ENCODE peak calls at places on chromosomes 13 and 19, in nine cellular contexts. O is anterior cingulate cortex; F is Karpas-422; Z is CD4-positive, alpha-beta T cell; P is left ventricle myocardium inferior; B is CD4-positive, CD25-positive, alpha-beta regulatory T cell; N is lower leg skin; S is H7; W is GF-D8. H is an unnamed sample.
A peak's percentile ranks its signal among the peaks of the same experiment; 100 is the strongest.

GRCh38 chr13:79775830-79776229 is 294.9 kb downstream of the NDFIP2 start:
- DNase-seq in O (no peak), F (peak; percentile 48), Z (no peak), P (no peak), B (no peak), N (no peak), S (peak; percentile 39), W (peak; percentile 7), H (peak; percentile 24)

GRCh38 chr19:12265921-12266704 is 28.6 kb downstream of the ZNF44 start:
- DNase-seq in O (no peak), F (no peak), Z (no peak), P (no peak), B (no peak), N (no peak), S (peak; percentile 25), W (no peak), H (no peak)

GRCh38 chr13:112657850-112658445 is 31.9 kb upstream of the ATP11A start:
- DNase-seq in O (no peak), F (no peak), Z (no peak), P (no peak), B (no peak), N (no peak), S (no peak), W (no peak), H (no peak)

GRCh38 chr19:8811315-8812172 is 20.6 kb downstream of the ZNF558 start:
- DNase-seq in O (no peak), F (peak; percentile 50), Z (no peak), P (no peak), B (no peak), N (no peak), S (no peak), W (no peak), H (no peak)

GRCh38 chr13:73000027-73000674 is 58.7 kb upstream of the KLF5 start:
- DNase-seq in O (no peak), F (no peak), Z (no peak), P (no peak), B (no peak), N (no peak), S (no peak), W (peak; percentile 67), H (no peak)

GRCh38 chr13:46603165-46603603 is 50.2 kb downstream of the LRCH1 start:
- DNase-seq in O (no peak), F (no peak), Z (no peak), P (no peak), B (no peak), N (no peak), S (peak; percentile 20), W (no peak), H (no peak)

GRCh38 chr13:41802684-41803554 is 158.0 kb downstream of the VWA8 start:
- DNase-seq in O (no peak), F (no peak), Z (no peak), P (no peak), B (no peak), N (no peak), S (no peak), W (no peak), H (no peak)

GRCh38 chr19:49954933-49955332 is 6.0 kb downstream of the SIGLEC11 start:
- DNase-seq in O (no peak), F (no peak), Z (no peak), P (no peak), B (no peak), N (no peak), S (no peak), W (no peak), H (no peak)

GRCh38 chr19:21693399-21693798 is 74.0 kb downstream of the ZNF100 start:
- DNase-seq in O (no peak), F (no peak), Z (no peak), P (no peak), B (no peak), N (no peak), S (no peak), W (no peak), H (no peak)

GRCh38 chr13:21674271-21675009 is 3.6 kb downstream of the FGF9 start:
- DNase-seq in O (no peak), F (no peak), Z (peak; percentile 16), P (peak; percentile 41), B (no peak), N (no peak), S (peak; percentile 88), W (no peak), H (no peak)

GRCh38 chr19:37989855-37990254 is 82.8 kb downstream of the SIPA1L3 start:
- DNase-seq in O (no peak), F (no peak), Z (no peak), P (no peak), B (no peak), N (no peak), S (peak; percentile 66), W (no peak), H (no peak)

GRCh38 chr13:111346281-111346680 is 25.8 kb downstream of the TEX29 start:
- DNase-seq in O (no peak), F (no peak), Z (no peak), P (peak; percentile 54), B (no peak), N (no peak), S (no peak), W (no peak), H (no peak)

GRCh38 chr19:16945762-16946465 is 57.1 kb downstream of the F2RL3 start:
- DNase-seq in O (no peak), F (no peak), Z (no peak), P (no peak), B (no peak), N (no peak), S (no peak), W (no peak), H (no peak)

GRCh38 chr13:114106526-114106925 is 25.9 kb downstream of the RASA3 start:
- DNase-seq in O (no peak), F (no peak), Z (no peak), P (no peak), B (no peak), N (no peak), S (no peak), W (no peak), H (no peak)

H was measured in Jurkat, Clone E6-1.